ENCODE peak calls at places on chromosomes 7 and 10, in nine cellular contexts. F, B, O, V, G, N, S, C and H are unnamed samples.

GRCh38 chr10:69438531-69439349 is 12.5 kb upstream of the TSPAN15 start:
- DNase-seq in F (peak), B (no peak), O (no peak), V (no peak), G (no peak), N (no peak), S (no peak), C (no peak), H (no peak)

GRCh38 chr7:155921804-155922506 is 109.7 kb upstream of the SHH start:
- DNase-seq in F (peak), B (no peak), O (no peak), V (no peak), G (no peak), N (no peak), S (no peak), C (no peak), H (no peak)

GRCh38 chr7:149823191-149823630 is 15.0 kb upstream of the ZNF862 start:
- DNase-seq in F (peak), B (no peak), O (no peak), V (no peak), G (no peak), N (no peak), S (no peak), C (no peak), H (no peak)

GRCh38 chr7:78437118-78437517 is 638.5 kb downstream of the PHTF2 start:
- DNase-seq in F (no peak), B (no peak), O (no peak), V (no peak), G (no peak), N (no peak), S (no peak), C (no peak), H (no peak)

GRCh38 chr10:70274643-70275042 is 9.2 kb downstream of the NPFFR1 start:
- DNase-seq in F (no peak), B (no peak), O (no peak), V (no peak), G (no peak), N (no peak), S (peak), C (peak), H (peak)

GRCh38 chr7:114922652-114923402 is 933 bp downstream of the MDFIC start:
- DNase-seq in F (peak), B (peak), O (peak), V (peak), G (no peak), N (no peak), S (peak), C (peak), H (no peak)

GRCh38 chr7:144137501-144137900 is 14.5 kb downstream of the OR2A14 start:
- DNase-seq in F (no peak), B (no peak), O (no peak), V (no peak), G (no peak), N (no peak), S (no peak), C (no peak), H (no peak)

GRCh38 chr7:46259947-46260346 is 338.9 kb upstream of the IGFBP3 start:
- DNase-seq in F (no peak), B (no peak), O (no peak), V (no peak), G (no peak), N (no peak), S (no peak), C (no peak), H (no peak)

GRCh38 chr7:155464183-155464582 is 6.3 kb downstream of the EN2 start:
- DNase-seq in F (no peak), B (no peak), O (no peak), V (no peak), G (no peak), N (peak), S (no peak), C (no peak), H (no peak)

GRCh38 chr7:409344-410281 is 110.0 kb downstream of the PDGFA start:
- DNase-seq in F (no peak), B (peak), O (no peak), V (no peak), G (no peak), N (no peak), S (no peak), C (no peak), H (no peak)

GRCh38 chr7:141685285-141686035 is 16.5 kb downstream of the DENND11 start:
- DNase-seq in F (peak), B (no peak), O (no peak), V (no peak), G (no peak), N (no peak), S (no peak), C (no peak), H (peak)

GRCh38 chr10:59752278-59752940 is 846 bp downstream of the MRLN start:
- DNase-seq in F (no peak), B (no peak), O (no peak), V (no peak), G (no peak), N (no peak), S (no peak), C (no peak), H (no peak)

GRCh38 chr10:128087884-128088695 is 38.1 kb downstream of the MKI67 start:
- DNase-seq in F (no peak), B (no peak), O (no peak), V (no peak), G (peak), N (peak), S (no peak), C (no peak), H (no peak)

DNA sequence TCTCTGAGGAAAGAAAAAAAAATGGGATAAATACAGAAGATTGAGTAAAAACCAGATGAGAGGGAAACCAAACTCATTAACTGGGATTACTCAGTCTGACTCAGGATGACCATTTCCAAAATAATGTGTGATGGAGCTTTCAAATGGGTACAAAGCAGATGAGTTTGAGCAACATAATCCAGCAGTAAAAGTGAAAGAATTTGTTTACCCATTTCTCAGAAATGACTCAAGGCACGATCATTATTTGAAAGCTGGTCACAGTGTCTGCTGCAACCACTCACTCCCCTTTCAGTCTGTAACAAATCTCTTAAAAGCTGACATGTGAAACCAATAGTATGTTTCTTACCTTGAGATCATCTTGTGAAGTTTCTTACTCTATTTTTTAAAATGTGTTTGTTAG is 104.7 kb upstream of the KLF14 start:
- DNase-seq in F (no peak), B (no peak), O (peak), V (no peak), G (no peak), N (no peak), S (no peak), C (no peak), H (no peak)
- H3K27ac ChIP-seq in F (no peak), B (no peak), O (no peak), V (no peak), G (no peak), N (no peak), S (no peak), C (no peak), H (no peak)

GRCh38 chr7:101235522-101235921 is 2.1 kb downstream of the CLDN15 start:
- DNase-seq in F (no peak), B (no peak), O (no peak), V (no peak), G (no peak), N (no peak), S (no peak), C (no peak), H (no peak)

GRCh38 chr7:101234636-101235035 is 3.0 kb downstream of the CLDN15 start:
- DNase-seq in F (no peak), B (no peak), O (no peak), V (no peak), G (no peak), N (no peak), S (no peak), C (no peak), H (no peak)

GRCh38 chr7:101232141-101232821 is 5.3 kb downstream of the CLDN15 start:
- DNase-seq in F (peak), B (peak), O (no peak), V (peak), G (no peak), N (peak), S (no peak), C (no peak), H (no peak)

GRCh38 chr7:101235050-101235449 is 2.6 kb downstream of the CLDN15 start:
- DNase-seq in F (no peak), B (peak), O (no peak), V (no peak), G (no peak), N (no peak), S (no peak), C (no peak), H (no peak)

DNA sequence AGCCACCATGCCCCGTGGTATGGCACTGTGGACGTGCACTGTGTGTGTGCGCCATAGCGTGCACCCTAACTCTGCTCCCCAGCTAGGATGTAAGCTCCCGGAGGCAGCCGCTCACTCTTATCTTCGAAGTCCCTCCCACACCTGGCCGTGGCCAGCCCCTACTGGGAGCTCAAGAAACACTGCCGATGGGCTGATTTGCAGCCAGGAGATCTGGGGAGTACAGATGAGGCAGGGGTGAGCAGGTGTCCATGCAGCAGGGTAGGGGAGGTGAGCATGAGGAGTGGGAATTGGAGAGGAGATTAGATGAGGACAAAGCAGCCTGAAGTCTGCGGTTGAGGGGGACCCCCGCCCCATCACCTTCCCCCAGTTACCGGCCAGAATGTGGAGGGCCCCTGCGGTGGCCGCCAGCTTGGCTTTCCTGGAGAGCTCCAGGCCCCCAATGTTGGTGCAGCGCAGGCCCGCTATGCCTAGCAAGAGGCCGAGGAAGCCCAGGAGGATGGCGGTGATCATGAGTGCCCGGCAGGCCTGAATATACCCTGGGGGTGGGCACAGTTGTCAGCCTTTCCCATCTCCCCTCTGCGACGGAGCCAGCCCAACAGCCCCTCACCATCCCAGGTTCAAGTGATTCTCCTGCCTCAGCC is 3.6 kb downstream of the CLDN15 start:
- DNase-seq in F (no peak), B (no peak), O (no peak), V (no peak), G (no peak), N (peak), S (no peak), C (no peak), H (no peak)
- H3K27ac ChIP-seq in F (no peak), B (no peak), O (no peak), V (no peak), G (no peak), N (peak), S (no peak), C (no peak), H (no peak)

DNA sequence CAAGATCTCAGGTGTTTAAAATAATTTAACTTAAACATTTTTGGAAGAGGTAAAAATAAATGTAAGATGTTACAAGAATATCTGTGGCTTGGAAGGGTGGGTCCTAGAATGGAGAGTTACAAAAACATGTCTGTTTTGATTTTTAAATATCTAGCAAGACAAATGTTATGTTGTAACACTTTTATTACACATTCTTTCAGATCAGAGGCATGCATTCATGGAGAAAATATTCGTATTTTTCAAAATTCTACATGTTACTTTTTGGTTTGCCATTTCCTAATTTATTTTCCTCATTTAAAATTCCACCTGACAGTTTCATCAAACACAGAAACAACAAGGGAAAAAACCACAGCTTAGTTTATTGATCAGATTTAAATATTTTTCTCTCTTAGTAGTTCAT is 10.0 kb downstream of the WBP1L start:
- DNase-seq in F (no peak), B (no peak), O (no peak), V (no peak), G (no peak), N (no peak), S (no peak), C (no peak), H (no peak)
- H3K27ac ChIP-seq in F (peak), B (no peak), O (peak), V (no peak), G (no peak), N (no peak), S (peak), C (peak), H (no peak)

GRCh38 chr10:5518143-5518542 is 6.6 kb upstream of the CALML3 start:
- DNase-seq in F (no peak), B (no peak), O (no peak), V (no peak), G (no peak), N (no peak), S (no peak), C (no peak), H (no peak)

GRCh38 chr10:5519054-5519453 is 5.7 kb upstream of the CALML3 start:
- DNase-seq in F (no peak), B (no peak), O (no peak), V (no peak), G (no peak), N (no peak), S (no peak), C (no peak), H (no peak)

GRCh38 chr10:5514226-5514881 is 10.4 kb upstream of the CALML3 start:
- DNase-seq in F (peak), B (peak), O (no peak), V (no peak), G (no peak), N (no peak), S (no peak), C (no peak), H (no peak)

GRCh38 chr10:5515948-5516761 is 8.6 kb upstream of the CALML3 start:
- DNase-seq in F (peak), B (no peak), O (no peak), V (no peak), G (no peak), N (no peak), S (no peak), C (no peak), H (no peak)

GRCh38 chr10:5517546-5517945 is 7.2 kb upstream of the CALML3 start:
- DNase-seq in F (no peak), B (no peak), O (no peak), V (no peak), G (no peak), N (no peak), S (no peak), C (no peak), H (no peak)
- H3K27ac ChIP-seq in F (no peak), B (no peak), O (no peak), V (no peak), G (no peak), N (no peak), S (no peak), C (no peak), H (no peak)

GRCh38 chr7:64890761-64891666 is 12.1 kb upstream of the ZNF273 start:
- DNase-seq in F (no peak), B (no peak), O (no peak), V (no peak), G (no peak), N (no peak), S (no peak), C (no peak), H (no peak)
- H3K27ac ChIP-seq in F (no peak), B (no peak), O (no peak), V (no peak), G (no peak), N (peak), S (no peak), C (no peak), H (no peak)

GRCh38 chr10:13877154-13877909 is 290.6 kb downstream of the PRPF18 start:
- DNase-seq in F (peak), B (no peak), O (no peak), V (no peak), G (no peak), N (no peak), S (peak), C (no peak), H (no peak)
- H3K27ac ChIP-seq in F (peak), B (no peak), O (no peak), V (peak), G (no peak), N (no peak), S (peak), C (peak), H (no peak)

GRCh38 chr7:31651800-31652326 is 35.2 kb upstream of the PPP1R17 start:
- DNase-seq in F (no peak), B (no peak), O (no peak), V (no peak), G (no peak), N (no peak), S (no peak), C (no peak), H (no peak)

GRCh38 chr7:31651234-31651633 is 35.8 kb upstream of the PPP1R17 start:
- DNase-seq in F (no peak), B (no peak), O (no peak), V (no peak), G (no peak), N (no peak), S (no peak), C (no peak), H (no peak)

GRCh38 chr7:31642681-31643115 is 44.3 kb upstream of the PPP1R17 start:
- DNase-seq in F (no peak), B (no peak), O (no peak), V (no peak), G (no peak), N (no peak), S (no peak), C (no peak), H (no peak)

GRCh38 chr7:31648288-31648687 is 38.7 kb upstream of the PPP1R17 start:
- DNase-seq in F (no peak), B (peak), O (no peak), V (peak), G (no peak), N (no peak), S (no peak), C (no peak), H (no peak)

GRCh38 chr7:31646969-31647368 is 40.0 kb upstream of the PPP1R17 start:
- DNase-seq in F (no peak), B (no peak), O (no peak), V (no peak), G (no peak), N (no peak), S (no peak), C (no peak), H (no peak)
- H3K27ac ChIP-seq in F (no peak), B (no peak), O (no peak), V (no peak), G (no peak), N (no peak), S (no peak), C (no peak), H (no peak)